ENCODE peak calls at places on chromosomes 3 and 15, in five cellular contexts. P is A549, W is HepG2, D is K562, U is H1. J is an unnamed sample.
A peak's percentile ranks its signal among the peaks of the same experiment; 100 is the strongest.

GRCh38 chr15:80854104-80854503 is 74.9 kb downstream of the CEMIP start:
- DNase-seq in D (no peak), U (no peak), W (no peak), P (no peak), J (no peak)

GRCh38 chr15:32956006-32956405 is 238.2 kb downstream of the GREM1 start:
- DNase-seq in P (peak; percentile 55), U (no peak), D (peak; percentile 42), W (peak; percentile 25), J (peak; percentile 95)

GRCh38 chr15:52427804-52428203 is 100.9 kb downstream of the MYO5A start:
- DNase-seq in U (no peak), P (no peak), W (no peak), D (no peak), J (peak; percentile 86)

GRCh38 chr3:108099679-108100428 is 9.0 kb upstream of the CD47 start:
- DNase-seq in P (no peak), U (no peak), D (peak; percentile 88), W (no peak), J (peak; percentile 6)

GRCh38 chr3:131036986-131037385 is 10.3 kb downstream of the NEK11 start:
- DNase-seq in P (no peak), W (no peak), U (no peak), D (no peak), J (no peak)

GRCh38 chr3:189334064-189334920 is 162.5 kb downstream of the TPRG1 start:
- DNase-seq in D (no peak), P (peak; percentile 31), U (no peak), W (no peak), J (no peak)

GRCh38 chr3:17033516-17034168 is 148.9 kb downstream of the PLCL2 start:
- DNase-seq in W (no peak), P (no peak), D (no peak), U (no peak), J (peak; percentile 8)

GRCh38 chr3:144590854-144591253 is 619.2 kb downstream of the DIPK2A start:
- DNase-seq in W (no peak), P (peak; percentile 1), D (no peak), U (no peak), J (peak; percentile 94)

DNA sequence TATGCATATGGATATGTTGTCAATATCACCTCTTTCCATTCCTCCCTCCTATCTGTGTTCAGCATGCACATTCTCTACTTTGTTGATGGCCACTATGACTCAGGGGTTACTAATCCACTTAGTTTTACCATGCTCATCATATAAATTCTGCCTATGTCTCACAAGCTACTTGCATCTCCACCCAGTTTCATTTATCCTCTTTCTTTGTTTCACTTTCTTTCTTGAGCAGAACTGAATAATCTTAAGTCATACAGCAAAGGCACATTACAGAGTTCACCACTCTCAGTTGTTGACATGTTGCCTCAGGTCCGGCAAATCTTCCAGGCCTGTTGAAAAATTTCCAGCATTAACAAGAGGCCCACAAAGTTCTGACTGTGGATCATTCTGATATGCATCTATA is 71.5 kb downstream of the SSR3 start:
- DNase-seq in P (no peak), U (no peak), W (no peak), D (peak; percentile 51), J (peak; percentile 86)
- TF ChIP-seq MAFK in P (no peak), U (no peak), W (no peak), D (peak; percentile 78), J (peak; percentile 81)

GRCh38 chr3:112773864-112774263 is 72.8 kb downstream of the CD200R1L start:
- DNase-seq in D (no peak), W (no peak), U (no peak), P (peak; percentile 28), J (no peak)
- TF ChIP-seq MAFK in D (no peak), W (no peak), U (no peak), P (peak; percentile 17), J (no peak)

GRCh38 chr15:98874773-98875172 is 132.8 kb downstream of the PGPEP1L start:
- DNase-seq in W (no peak), U (no peak), P (no peak), D (no peak), J (no peak)

GRCh38 chr15:98873441-98874218 is 134.0 kb downstream of the PGPEP1L start:
- DNase-seq in D (no peak), W (no peak), U (no peak), P (peak; percentile 97), J (peak; percentile 83)

GRCh38 chr15:98874359-98874758 is 133.2 kb downstream of the PGPEP1L start:
- DNase-seq in U (no peak), D (no peak), W (no peak), P (no peak), J (no peak)

GRCh38 chr15:98876461-98877369 is 130.9 kb downstream of the PGPEP1L start:
- DNase-seq in P (no peak), D (no peak), W (no peak), U (no peak), J (peak; percentile 49)

GRCh38 chr15:98875309-98875708 is 132.3 kb downstream of the PGPEP1L start:
- DNase-seq in P (no peak), D (no peak), W (no peak), U (no peak), J (peak; percentile 33)
- TF ChIP-seq MAFK in P (no peak), D (no peak), W (no peak), U (no peak), J (no peak)

GRCh38 chr3:139640456-139640855 is 37.3 kb downstream of the NMNAT3 start:
- DNase-seq in U (no peak), P (no peak), W (no peak), D (no peak), J (no peak)
- TF ChIP-seq MAFK in U (no peak), P (no peak), W (no peak), D (no peak), J (no peak)

DNA sequence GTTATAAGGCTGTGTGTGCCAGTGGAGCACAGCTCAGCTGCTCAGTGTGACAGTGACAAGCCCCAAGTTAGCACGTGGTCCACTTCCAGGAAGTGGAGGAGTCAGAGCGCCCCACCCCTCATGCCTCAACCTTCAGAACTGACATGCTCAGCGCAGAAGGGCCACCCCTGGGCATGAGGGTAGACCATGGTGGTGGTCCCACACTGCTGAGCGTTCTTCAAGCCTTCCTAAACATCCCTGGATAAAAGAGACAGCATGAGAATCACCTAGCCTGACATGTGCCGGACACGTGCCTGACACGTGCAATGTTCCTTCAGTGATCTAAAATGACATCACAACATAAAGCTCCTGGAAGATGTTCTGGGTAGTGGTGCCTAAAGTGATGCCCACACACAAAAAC is 16.8 kb downstream of the ATP10A start:
- DNase-seq in D (no peak), U (no peak), W (no peak), P (no peak), J (no peak)
- TF ChIP-seq MAFK in D (no peak), U (no peak), W (no peak), P (no peak), J (no peak)

GRCh38 chr3:50217681-50218080 is 12.6 kb downstream of the SLC38A3 start:
- DNase-seq in U (no peak), D (no peak), W (no peak), P (no peak), J (no peak)
- TF ChIP-seq MAFK in U (no peak), D (no peak), W (no peak), P (no peak), J (no peak)

GRCh38 chr3:104696470-104696869 is 670.2 kb upstream of the ALCAM start:
- DNase-seq in U (no peak), P (no peak), D (no peak), W (peak; percentile 19), J (no peak)
- TF ChIP-seq MAFK in U (no peak), P (no peak), D (no peak), W (no peak), J (no peak)

GRCh38 chr3:124172846-124173245 is 180.9 kb upstream of the ROPN1 start:
- DNase-seq in U (no peak), D (no peak), P (no peak), W (no peak), J (no peak)

GRCh38 chr3:124172297-124172696 is 180.4 kb upstream of the ROPN1 start:
- DNase-seq in U (no peak), W (no peak), D (no peak), P (no peak), J (no peak)

GRCh38 chr3:124163689-124164088 is 171.8 kb upstream of the ROPN1 start:
- DNase-seq in P (no peak), D (no peak), W (peak; percentile 21), U (no peak), J (no peak)

GRCh38 chr3:124168271-124168670 is 176.3 kb upstream of the ROPN1 start:
- DNase-seq in D (no peak), U (no peak), W (no peak), P (no peak), J (peak; percentile 33)
- TF ChIP-seq MAFK in D (no peak), U (no peak), W (no peak), P (no peak), J (no peak)

GRCh38 chr3:150490212-150490611 is 56.1 kb downstream of the SERP1 start:
- DNase-seq in W (no peak), P (no peak), D (no peak), U (no peak), J (no peak)

GRCh38 chr3:150497956-150498355 is 48.3 kb downstream of the SERP1 start:
- DNase-seq in P (peak; percentile 22), D (peak; percentile 50), U (no peak), W (no peak), J (peak; percentile 61)

GRCh38 chr3:150495149-150495548 is 51.1 kb downstream of the SERP1 start:
- DNase-seq in P (no peak), W (no peak), D (peak; percentile 57), U (no peak), J (peak; percentile 11)

DNA sequence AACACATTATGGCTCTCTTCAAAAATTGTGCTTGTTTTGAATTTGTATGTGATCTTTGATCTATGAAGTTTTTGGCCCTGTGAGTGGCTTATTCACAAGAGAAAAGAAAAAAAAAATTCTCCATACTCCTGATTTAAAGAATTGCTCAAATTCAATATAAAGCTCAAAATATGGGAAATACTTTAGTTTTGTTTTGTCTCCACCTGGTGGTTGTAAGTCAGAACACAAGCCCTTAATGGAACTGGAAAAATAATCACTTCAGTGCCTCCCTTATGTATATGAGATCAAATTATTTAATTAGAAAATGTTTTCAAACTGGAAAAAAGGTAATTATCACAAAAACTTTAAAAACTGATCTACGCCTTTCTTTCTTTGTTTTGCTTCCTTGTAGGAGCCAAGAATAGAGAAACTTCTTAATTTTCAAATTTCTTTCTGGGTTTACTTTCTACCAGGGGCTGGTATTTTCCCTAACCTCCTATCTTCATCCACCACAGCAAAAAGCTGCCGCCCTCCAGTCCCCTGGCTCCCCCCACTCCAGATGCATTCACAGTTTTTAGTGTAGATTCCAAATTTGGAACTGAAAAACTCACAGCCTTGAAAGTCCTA is 50.6 kb downstream of the SERP1 start:
- DNase-seq in U (no peak), D (peak; percentile 72), W (peak; percentile 32), P (peak; percentile 39), J (peak; percentile 60)
- TF ChIP-seq MAFK in U (no peak), D (no peak), W (no peak), P (no peak), J (no peak)

J was measured in IMR-90.